ENCODE peak calls at places on chromosomes 6 and 20, in six cellular contexts. Z, Y, N, H, R and A are unnamed samples.

GRCh38 chr20:62496525-62497218 is 20.9 kb upstream of the GATA5 start:
- DNase-seq in R (peak), N (no peak), Z (no peak), Y (peak), H (no peak), A (peak)

GRCh38 chr6:75643173-75643572 is 41.5 kb downstream of the SENP6 start:
- DNase-seq in H (no peak), R (no peak), Z (no peak), N (no peak), Y (no peak), A (no peak)

GRCh38 chr20:53654932-53655674 is 61.5 kb upstream of the ZNF217 start:
- DNase-seq in R (no peak), Z (no peak), Y (peak), N (peak), H (no peak), A (no peak)

GRCh38 chr6:36467625-36468024 is 24.8 kb downstream of the KCTD20 start:
- DNase-seq in H (no peak), Z (no peak), Y (no peak), R (no peak), N (no peak), A (no peak)

GRCh38 chr20:7301807-7302206 is 534.3 kb downstream of the BMP2 start:
- DNase-seq in Y (no peak), H (no peak), N (no peak), R (no peak), Z (no peak), A (no peak)

GRCh38 chr6:5765141-5765760 is 241.5 kb downstream of the NRN1 start:
- DNase-seq in N (no peak), Y (no peak), R (no peak), Z (no peak), H (no peak), A (no peak)

GRCh38 chr6:95228636-95229035 is 348.7 kb upstream of the MANEA start:
- DNase-seq in N (no peak), Z (no peak), Y (no peak), H (no peak), R (no peak), A (peak)

GRCh38 chr20:22773326-22773725 is 189.0 kb upstream of the FOXA2 start:
- DNase-seq in Y (no peak), N (no peak), H (no peak), Z (no peak), R (no peak), A (no peak)

GRCh38 chr6:8082954-8083858 is 19.0 kb upstream of the BLOC1S5 start:
- DNase-seq in Z (no peak), H (peak), R (no peak), N (peak), Y (peak), A (peak)

GRCh38 chr6:94636780-94637385 is 940.5 kb upstream of the MANEA start:
- DNase-seq in H (peak), N (no peak), Y (peak), Z (no peak), R (no peak), A (peak)

GRCh38 chr6:110039996-110040383 is 61.9 kb downstream of the GPR6 start:
- DNase-seq in H (peak), N (peak), R (peak), Y (peak), Z (no peak), A (peak)

GRCh38 chr6:69090132-69090531 is 455.1 kb downstream of the ADGRB3 start:
- DNase-seq in Y (no peak), H (no peak), Z (peak), N (no peak), R (no peak), A (no peak)

GRCh38 chr6:43009124-43009523 is 4.6 kb downstream of the MEA1 start:
- DNase-seq in Y (peak), H (peak), Z (no peak), R (peak), N (peak), A (peak)